ENCODE peak calls at places on chromosomes 13 and 19, in four cellular contexts. E is esophagus squamous epithelium, Q is psoas muscle, I is esophagus muscularis mucosa. G is an unnamed sample. For H3K4me1, the result is how much of the 10 kb centered on the place peaks cover.

GRCh38 chr13:99903140-99903539 is 68.4 kb downstream of the ZIC5 start:
- DNase-seq in Q (no peak), I (no peak), E (no peak), G (no peak)

GRCh38 chr13:44755872-44756271 is 179.7 kb upstream of the TSC22D1 start:
- DNase-seq in Q (no peak), I (no peak), E (no peak), G (no peak)

GRCh38 chr13:40109324-40109958 is 454.0 kb downstream of the COG6 start:
- DNase-seq in Q (no peak), I (no peak), E (no peak), G (no peak)

GRCh38 chr19:9947441-9947840 is 11.1 kb upstream of the OLFM2 start:
- DNase-seq in Q (no peak), E (no peak), I (no peak), G (no peak)

GRCh38 chr19:57233207-57233606 is 2.4 kb downstream of the AURKC start:
- DNase-seq in E (no peak), I (peak), Q (no peak), G (no peak)

GRCh38 chr13:98549728-98550317 is 27.1 kb downstream of the STK24 start:
- DNase-seq in E (no peak), I (no peak), Q (no peak), G (no peak)

GRCh38 chr19:4580021-4580901 is 20.8 kb upstream of the SEMA6B start:
- DNase-seq in I (no peak), E (no peak), Q (no peak), G (no peak)

GRCh38 chr19:46821512-46822359 is 28.9 kb downstream of the AP2S1 start:
- DNase-seq in E (no peak), I (no peak), Q (no peak), G (no peak)

GRCh38 chr19:42477933-42478332 is 35.2 kb upstream of the CXCL17 start:
- DNase-seq in E (no peak), I (no peak), Q (no peak), G (no peak)

GRCh38 chr13:67736646-67737420 is 506.7 kb upstream of the PCDH9 start:
- DNase-seq in Q (no peak), E (no peak), I (no peak), G (no peak)

DNA sequence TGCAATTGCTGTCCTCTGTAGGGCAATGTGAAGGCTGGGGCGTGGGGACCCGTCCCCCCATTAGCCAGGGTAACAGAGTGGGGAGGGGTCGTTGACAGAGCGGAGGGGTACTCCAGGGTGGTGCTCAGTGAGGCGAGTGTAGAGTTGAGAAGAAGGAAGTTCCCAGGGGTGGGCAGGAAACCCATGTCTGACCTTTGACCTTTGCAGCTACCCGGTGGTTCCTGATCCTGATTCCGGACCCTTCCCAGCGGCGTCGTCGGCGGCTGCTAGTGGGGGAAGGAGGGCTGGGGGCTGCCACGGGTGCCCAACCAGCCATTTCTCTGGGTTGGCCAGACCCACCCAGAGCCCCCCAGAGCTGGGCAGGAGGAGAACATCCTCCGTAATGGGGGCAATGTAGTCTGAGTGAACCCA is 2.1 kb upstream of the PLVAP start:
- DNase-seq in I (no peak), Q (no peak), E (no peak), G (no peak)
- H3K4me1 ChIP-seq in I (under half), Q (under half), E (under half), G (under half)

GRCh38 chr13:47933688-47934011 is 67.4 kb downstream of the SUCLA2 start:
- DNase-seq in Q (no peak), I (no peak), E (no peak), G (no peak)
- H3K27ac ChIP-seq in Q (no peak), I (no peak), E (no peak), G (no peak)

DNA sequence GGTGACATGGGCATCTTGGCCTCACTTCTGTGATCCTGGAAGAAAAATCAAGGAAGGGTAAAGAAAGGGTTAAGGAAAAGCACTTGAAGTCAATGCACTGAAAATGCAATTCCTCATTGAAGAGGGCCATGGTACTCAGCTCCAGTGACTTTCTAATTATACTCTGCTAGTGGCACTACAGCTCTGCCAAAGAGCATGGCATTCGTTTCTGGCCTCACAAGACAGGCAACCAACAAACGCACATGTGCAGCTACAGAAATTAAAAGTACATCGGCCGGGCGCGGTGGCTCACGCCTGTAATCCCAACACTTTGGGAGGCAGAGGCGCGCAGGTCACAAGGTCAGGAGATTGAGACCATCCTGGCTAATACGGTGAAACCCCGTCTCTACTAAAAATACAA is 21.8 kb downstream of the SACS start:
- DNase-seq in I (peak), E (no peak), Q (no peak), G (no peak)
- TF ChIP-seq CTCF in I (no peak), E (no peak), Q (no peak), G (no peak)

GRCh38 chr19:38665950-38666661 is 18.7 kb downstream of the ACTN4 start:
- DNase-seq in I (no peak), Q (peak), E (no peak), G (peak)

GRCh38 chr19:38663957-38664502 is 16.6 kb downstream of the ACTN4 start:
- DNase-seq in I (no peak), E (no peak), Q (peak), G (peak)

GRCh38 chr19:38663156-38663651 is 15.8 kb downstream of the ACTN4 start:
- DNase-seq in Q (peak), I (no peak), E (no peak), G (no peak)

GRCh38 chr19:38665219-38665931 is 17.9 kb downstream of the ACTN4 start:
- DNase-seq in I (no peak), E (no peak), Q (peak), G (no peak)

DNA sequence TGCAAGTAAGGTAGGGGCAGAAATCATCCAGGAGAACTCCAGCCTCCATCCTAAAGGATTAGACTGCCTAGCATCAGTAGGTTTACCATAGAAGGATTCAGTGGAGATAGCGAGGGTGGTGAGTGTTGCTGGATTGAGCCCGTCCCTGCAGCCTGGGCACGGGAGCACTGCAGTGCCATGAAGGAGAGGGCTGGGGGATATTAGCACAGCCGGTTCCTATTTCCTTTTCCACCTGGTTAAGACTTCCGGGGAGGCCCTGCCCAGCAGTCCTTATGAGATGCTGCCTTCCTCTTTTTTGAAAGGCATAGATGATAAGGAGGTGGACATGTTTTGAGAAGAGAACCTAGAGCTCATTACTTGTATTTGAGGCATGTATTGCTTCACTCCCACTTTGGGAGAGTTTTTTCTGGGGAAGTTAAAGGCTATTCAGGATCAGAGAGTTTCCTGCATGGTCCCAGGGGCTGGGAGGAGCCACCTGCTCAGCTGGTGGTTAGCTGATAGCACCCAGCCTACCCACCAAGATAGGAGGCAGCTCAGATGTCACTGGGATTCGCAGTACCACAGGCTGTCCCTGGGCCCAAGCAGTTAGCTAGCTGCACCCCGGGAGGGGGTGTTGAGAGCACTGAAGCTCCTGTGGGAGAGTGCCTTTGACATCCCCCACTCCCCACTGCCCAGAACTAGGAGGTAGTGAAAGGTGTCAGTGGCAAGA is 17.2 kb downstream of the ACTN4 start:
- DNase-seq in E (no peak), I (no peak), Q (peak), G (no peak)
- H3K4me1 ChIP-seq in E (half or more), I (half or more), Q (half or more), G (half or more)

DNA sequence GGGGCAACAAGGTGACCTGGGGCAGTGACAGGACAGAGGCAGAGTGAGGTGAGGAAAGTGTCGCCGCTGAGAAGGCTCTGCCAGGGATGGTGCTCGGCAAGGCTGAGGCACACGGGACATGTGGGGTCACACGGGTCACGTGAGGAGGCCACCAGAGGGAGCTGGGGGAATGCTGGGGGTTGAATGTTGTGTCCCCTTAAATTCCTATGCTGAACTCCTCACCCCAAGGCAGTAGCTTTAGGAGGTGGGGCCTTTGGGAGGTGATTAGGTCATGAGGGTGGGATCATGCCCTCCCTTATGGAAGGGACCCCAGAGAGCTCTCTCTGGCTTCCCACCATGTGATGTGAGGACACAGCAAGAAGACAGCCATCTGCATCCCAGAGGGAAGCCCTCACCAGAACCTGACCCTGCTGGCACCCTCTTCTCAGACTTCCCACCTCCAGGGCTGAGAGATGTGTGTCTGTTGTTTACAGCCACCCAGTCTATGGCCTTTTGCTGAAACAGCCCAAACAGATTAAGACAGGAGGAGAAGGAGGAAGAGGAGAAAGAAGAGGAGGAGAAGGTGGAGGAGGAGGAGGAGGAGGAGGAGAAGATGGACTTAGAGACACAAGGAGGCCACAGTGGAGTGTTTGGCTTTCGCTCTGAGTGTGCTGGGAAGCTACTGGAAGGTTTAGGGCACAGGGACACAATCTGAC is 35.4 kb downstream of the RFX2 start:
- DNase-seq in E (no peak), Q (no peak), I (peak), G (peak)
- H3K27ac ChIP-seq in E (peak), Q (no peak), I (peak), G (peak)

DNA sequence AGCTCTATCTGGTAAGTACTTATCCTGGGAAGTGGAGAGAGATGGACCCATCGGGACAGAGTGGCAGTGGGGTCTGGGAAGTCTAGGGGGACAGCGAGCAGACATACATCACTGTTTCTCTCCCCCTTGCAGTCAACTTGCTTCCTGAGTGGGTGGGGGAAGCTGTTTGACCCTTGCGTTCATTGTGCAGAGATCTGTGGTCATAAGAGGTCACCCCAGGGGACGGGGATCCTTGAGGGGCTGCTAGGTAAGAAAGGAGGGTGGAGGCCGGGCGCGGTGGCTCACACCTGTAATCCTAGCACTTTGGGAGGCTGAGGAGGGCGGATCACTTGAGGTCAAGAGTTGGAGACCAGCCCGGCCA is 474 bp downstream of the ARHGEF18 start:
- DNase-seq in Q (no peak), E (no peak), I (no peak), G (peak)
- TF ChIP-seq CTCF in Q (no peak), E (no peak), I (no peak), G (no peak)

GRCh38 chr19:53874384-53874995 is 6.8 kb downstream of the MYADM start:
- DNase-seq in Q (peak), I (no peak), E (no peak), G (no peak)
- H3K4me1 ChIP-seq in Q (under half), I (half or more), E (under half), G (half or more)

DNA sequence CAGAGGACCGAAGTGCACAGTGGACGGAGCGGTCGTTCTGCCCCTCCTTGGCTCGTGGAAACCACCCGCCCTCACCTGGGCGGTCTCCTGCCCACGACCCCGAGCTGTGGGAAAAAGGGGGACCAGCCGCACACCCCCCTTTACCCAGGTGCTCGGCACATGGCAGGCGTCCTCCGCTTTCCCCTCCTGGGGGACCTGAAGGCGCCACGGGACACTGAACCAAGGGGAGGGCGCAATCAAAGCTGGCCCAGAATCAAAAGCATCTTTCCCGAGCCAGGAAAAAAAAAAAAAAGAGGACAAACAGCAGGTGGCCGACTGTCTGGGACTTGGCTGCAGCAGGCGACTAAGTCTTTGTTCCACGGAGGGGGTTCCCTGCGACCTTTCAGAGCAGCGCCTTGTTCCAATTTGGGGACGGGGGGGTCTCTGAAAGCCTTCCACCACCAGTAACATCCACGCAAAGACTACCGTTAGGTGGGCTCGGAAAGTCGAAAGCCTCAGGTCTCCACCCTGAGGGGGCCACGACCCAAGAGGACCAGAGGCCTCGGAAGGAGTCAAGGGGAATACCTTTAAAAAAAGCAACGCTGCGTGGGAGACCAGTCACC is 1.1 kb downstream of the MBD3 start:
- DNase-seq in Q (no peak), I (no peak), E (no peak), G (no peak)
- H3K27ac ChIP-seq in Q (peak), I (peak), E (peak), G (peak)